ENCODE peak calls at places on chromosomes 2 and 18, in eight cellular contexts. K is IMR-90, F is uterus, X is GM23248, L is suprapubic skin, O is A549, Y is heart left ventricle, E is gastrocnemius medialis. U is an unnamed sample.

GRCh38 chr2:8315766-8316165 is 366.1 kb upstream of the ID2 start:
- DNase-seq in K (peak), F (no peak), X (peak), L (no peak), O (no peak), Y (no peak), E (no peak), U (no peak)

GRCh38 chr2:232871418-232871834 is 1.4 kb downstream of the SNORC start:
- DNase-seq in K (no peak), F (no peak), X (no peak), L (peak), O (no peak), Y (no peak), E (no peak), U (no peak)

GRCh38 chr18:51191139-51191717 is 6.3 kb downstream of the MEX3C start:
- DNase-seq in K (no peak), F (no peak), X (peak), L (no peak), O (no peak), Y (no peak), E (no peak), U (no peak)

GRCh38 chr2:134836986-134837385 is 1.4 kb upstream of the ACMSD start:
- DNase-seq in K (peak), F (no peak), X (peak), L (no peak), O (no peak), Y (no peak), E (no peak), U (no peak)

GRCh38 chr2:164620873-164621760 is at the start of gene GRB14:
- DNase-seq in K (no peak), F (no peak), X (peak), L (no peak), O (peak), Y (peak), E (peak), U (no peak)

GRCh38 chr2:23005469-23005868 is 379.5 kb upstream of the KLHL29 start:
- DNase-seq in K (no peak), F (no peak), X (no peak), L (no peak), O (no peak), Y (no peak), E (no peak), U (no peak)

GRCh38 chr2:181235683-181236459 is 221.3 kb upstream of the ITGA4 start:
- DNase-seq in K (no peak), F (no peak), X (no peak), L (no peak), O (no peak), Y (no peak), E (no peak), U (no peak)

GRCh38 chr2:109128048-109128465 is 948 bp upstream of the SH3RF3 start:
- DNase-seq in K (peak), F (peak), X (peak), L (peak), O (peak), Y (peak), E (peak), U (peak)

GRCh38 chr2:43445248-43445647 is 150.6 kb downstream of the THADA start:
- DNase-seq in K (no peak), F (no peak), X (no peak), L (no peak), O (no peak), Y (no peak), E (no peak), U (no peak)

GRCh38 chr2:138581909-138582308 is 80.3 kb downstream of the SPOPL start:
- DNase-seq in K (no peak), F (no peak), X (no peak), L (no peak), O (peak), Y (no peak), E (no peak), U (no peak)

GRCh38 chr2:174153757-174154680 is 94.3 kb downstream of the OLA1 start:
- DNase-seq in K (peak), F (no peak), X (peak), L (no peak), O (no peak), Y (no peak), E (no peak), U (no peak)

GRCh38 chr18:57333941-57334340 is 18.4 kb upstream of the ST8SIA3 start:
- DNase-seq in K (no peak), F (no peak), X (no peak), L (no peak), O (no peak), Y (no peak), E (peak), U (no peak)

GRCh38 chr2:100058014-100058310 is 84.4 kb downstream of the AFF3 start:
- DNase-seq in K (peak), F (no peak), X (peak), L (no peak), O (no peak), Y (no peak), E (no peak), U (no peak)

GRCh38 chr2:240511351-240512108 is 46.3 kb downstream of the ANKMY1 start:
- DNase-seq in K (no peak), F (no peak), X (no peak), L (peak), O (no peak), Y (no peak), E (no peak), U (no peak)

GRCh38 chr18:50428531-50429206 is 53.8 kb downstream of the SKA1 start:
- DNase-seq in K (no peak), F (no peak), X (peak), L (no peak), O (no peak), Y (no peak), E (no peak), U (no peak)

GRCh38 chr18:5237083-5237722 is 40.1 kb upstream of the AKAIN1 start:
- DNase-seq in K (peak), F (no peak), X (peak), L (no peak), O (no peak), Y (no peak), E (peak), U (peak)

GRCh38 chr2:55616509-55617159 is 788 bp downstream of the PPP4R3B start:
- DNase-seq in K (peak), F (no peak), X (peak), L (no peak), O (peak), Y (no peak), E (peak), U (no peak)

GRCh38 chr2:222404126-222404891 is 20.0 kb upstream of the SGPP2 start:
- DNase-seq in K (no peak), F (no peak), X (no peak), L (no peak), O (no peak), Y (no peak), E (peak), U (no peak)

GRCh38 chr2:29527947-29528346 is 393.4 kb downstream of the ALK start:
- DNase-seq in K (no peak), F (no peak), X (no peak), L (no peak), O (no peak), Y (no peak), E (no peak), U (no peak)

DNA sequence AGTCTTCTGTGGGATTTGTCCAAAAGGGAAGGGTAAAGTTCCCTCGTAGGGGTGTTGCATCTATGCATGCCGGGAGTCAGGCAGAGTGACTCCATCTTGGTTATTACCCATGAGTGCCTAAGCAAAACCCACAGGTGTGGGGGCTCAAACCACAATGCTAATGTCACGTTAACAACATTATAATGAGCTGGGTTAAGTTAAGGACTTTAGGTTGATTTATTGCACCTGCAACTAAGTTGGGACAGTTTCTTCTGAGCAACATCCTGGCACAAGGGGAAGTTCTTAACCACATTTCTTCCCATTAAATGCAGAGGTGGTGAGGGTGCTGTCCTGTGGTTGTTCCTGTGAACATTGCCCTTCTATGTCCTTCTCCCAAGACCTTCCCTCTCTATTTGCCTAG is 1596.8 kb upstream of the SLC39A10 start:
- DNase-seq in K (no peak), F (no peak), X (no peak), L (no peak), O (no peak), Y (no peak), E (no peak), U (no peak)
- H3K27ac ChIP-seq in K (no peak), F (no peak), X (no peak), L (no peak), O (no peak), Y (no peak), E (no peak), U (no peak)

DNA sequence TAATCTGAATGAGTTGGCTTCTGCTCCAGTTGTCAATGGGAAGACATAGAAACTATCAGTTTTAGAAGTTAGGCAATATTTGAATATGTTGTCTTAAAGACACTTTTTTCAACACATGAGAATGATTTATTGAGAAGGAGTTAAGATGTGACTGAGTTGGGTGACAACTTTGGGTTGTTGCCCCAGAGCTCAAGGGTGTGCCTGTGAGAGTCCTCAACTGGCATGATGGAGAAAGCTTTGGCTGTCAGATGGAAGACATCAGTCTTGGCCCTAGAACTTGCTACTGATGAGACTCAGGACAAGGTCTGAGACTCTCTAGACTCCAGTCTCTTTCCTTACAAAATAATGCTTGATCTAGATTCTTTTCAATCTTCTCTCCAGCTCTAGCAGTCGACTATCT is 69.0 kb upstream of the CTAGE1 start:
- DNase-seq in K (no peak), F (no peak), X (no peak), L (no peak), O (no peak), Y (no peak), E (peak), U (no peak)
- H3K27ac ChIP-seq in K (peak), F (no peak), X (no peak), L (no peak), O (peak), Y (no peak), E (no peak), U (no peak)

GRCh38 chr2:28363676-28364075 is 29.0 kb upstream of the FOSL2 start:
- DNase-seq in K (no peak), F (no peak), X (no peak), L (no peak), O (no peak), Y (no peak), E (no peak), U (no peak)

GRCh38 chr2:28365158-28365557 is 27.5 kb upstream of the FOSL2 start:
- DNase-seq in K (no peak), F (no peak), X (no peak), L (no peak), O (no peak), Y (no peak), E (no peak), U (no peak)

GRCh38 chr2:28362991-28363521 is 29.6 kb upstream of the FOSL2 start:
- DNase-seq in K (no peak), F (no peak), X (no peak), L (no peak), O (no peak), Y (no peak), E (no peak), U (no peak)

GRCh38 chr2:28366149-28366495 is 26.5 kb upstream of the FOSL2 start:
- DNase-seq in K (no peak), F (no peak), X (no peak), L (no peak), O (no peak), Y (no peak), E (no peak), U (no peak)

DNA sequence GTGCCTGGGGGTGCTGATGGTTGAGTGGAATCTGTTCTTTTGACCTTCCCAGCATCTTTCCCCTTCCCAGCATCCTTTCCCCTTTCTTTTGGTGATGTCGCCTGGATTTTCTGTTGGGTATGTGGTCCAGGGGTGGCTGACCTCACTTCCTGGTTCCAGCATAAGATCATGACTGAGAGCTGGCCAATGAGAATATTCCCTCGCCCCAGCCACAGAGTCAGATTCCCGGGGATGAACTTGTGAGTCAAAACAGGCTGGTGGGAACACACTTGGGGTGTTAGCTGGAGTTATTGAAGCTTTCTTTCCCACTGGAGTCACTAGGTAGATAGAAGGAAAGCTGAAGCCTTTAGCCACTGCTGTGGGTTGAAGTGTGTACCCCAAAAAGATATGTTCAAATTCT is 28.0 kb upstream of the FOSL2 start:
- DNase-seq in K (peak), F (no peak), X (peak), L (no peak), O (no peak), Y (no peak), E (no peak), U (no peak)
- H3K27ac ChIP-seq in K (no peak), F (no peak), X (no peak), L (no peak), O (no peak), Y (no peak), E (peak), U (no peak)

DNA sequence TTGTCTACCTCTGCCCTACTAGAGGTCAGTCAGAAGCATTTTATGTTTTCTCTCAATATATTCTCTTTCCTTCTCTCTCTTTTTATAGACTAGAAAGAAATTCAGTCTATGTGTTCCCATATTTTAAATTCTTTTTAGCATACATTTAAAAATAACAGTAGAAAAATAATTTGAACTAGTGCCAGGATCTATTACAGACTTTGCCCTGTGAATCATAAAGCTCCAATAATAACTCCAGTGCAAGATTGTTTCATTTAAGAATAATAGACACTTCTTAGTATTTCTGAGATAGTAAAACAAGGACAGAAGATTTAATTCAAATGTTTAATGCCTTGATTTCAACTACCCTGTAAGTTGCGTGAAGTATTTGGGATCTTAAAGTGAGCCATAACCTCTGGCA is 60.1 kb downstream of the ITGB6 start:
- DNase-seq in K (peak), F (no peak), X (peak), L (no peak), O (no peak), Y (no peak), E (no peak), U (no peak)
- H3K27ac ChIP-seq in K (no peak), F (peak), X (no peak), L (no peak), O (no peak), Y (no peak), E (peak), U (no peak)

U was measured in substantia nigra.